ENCODE peak calls at places on chromosomes 6 and 20, in six cellular contexts. O, V, C, W, Q and Y are unnamed samples.

GRCh38 chr6:44264154-44265002 is 973 bp downstream of the NFKBIE start:
- DNase-seq in Q (peak; percentile 81), C (no peak), O (no peak), W (peak; percentile 33), V (peak; percentile 31), Y (no peak)

GRCh38 chr20:10077081-10077471 is 42.3 kb downstream of the ANKEF1 start:
- DNase-seq in V (no peak), C (no peak), O (no peak), Q (no peak), W (no peak), Y (no peak)

GRCh38 chr6:158783851-158784250 is 35.3 kb downstream of the EZR start:
- DNase-seq in V (no peak), C (no peak), W (no peak), O (no peak), Q (no peak), Y (no peak)

GRCh38 chr6:99606670-99607415 is at the start of gene PRDM13:
- DNase-seq in C (no peak), V (no peak), Q (no peak), O (no peak), W (no peak), Y (no peak)

GRCh38 chr20:25525857-25526256 is 59.5 kb downstream of the NINL start:
- DNase-seq in O (peak; percentile 99), Q (peak; percentile 68), V (peak; percentile 98), W (no peak), C (peak; percentile 75), Y (no peak)

GRCh38 chr6:36319834-36320233 is 16.9 kb downstream of the BNIP5 start:
- DNase-seq in O (no peak), Q (no peak), W (no peak), V (no peak), C (no peak), Y (no peak)

GRCh38 chr20:60408435-60408834 is 450.2 kb downstream of the CDH26 start:
- DNase-seq in Q (no peak), W (no peak), O (no peak), V (no peak), C (no peak), Y (no peak)

GRCh38 chr6:3376888-3377535 is 79.8 kb downstream of the SLC22A23 start:
- DNase-seq in O (no peak), C (no peak), Q (no peak), V (no peak), W (no peak), Y (no peak)

GRCh38 chr6:70314240-70314639 is 11.4 kb upstream of the COL9A1 start:
- DNase-seq in V (no peak), W (peak; percentile 26), C (no peak), O (no peak), Q (no peak), Y (no peak)

GRCh38 chr6:169723991-169724553 is at the start of gene PHF10:
- DNase-seq in Q (peak; percentile 55), V (no peak), O (peak; percentile 19), W (peak; percentile 41), C (peak; percentile 42), Y (no peak)

GRCh38 chr20:14928083-14928482 is 590.7 kb upstream of the FLRT3 start:
- DNase-seq in O (peak; percentile 6), C (peak; percentile 19), W (no peak), Q (no peak), V (no peak), Y (no peak)

GRCh38 chr6:112933947-112934346 is 586.8 kb downstream of the RFPL4B start:
- DNase-seq in W (no peak), O (peak; percentile 54), Q (no peak), V (peak; percentile 57), C (no peak), Y (no peak)

GRCh38 chr6:40946738-40947301 is 92.2 kb downstream of the UNC5CL start:
- DNase-seq in V (no peak), W (no peak), C (no peak), O (no peak), Q (no peak), Y (no peak)

GRCh38 chr6:40953486-40953885 is 85.5 kb downstream of the UNC5CL start:
- DNase-seq in C (no peak), Q (no peak), V (no peak), W (no peak), O (no peak), Y (no peak)

GRCh38 chr6:40950986-40951730 is 87.9 kb downstream of the UNC5CL start:
- DNase-seq in Q (no peak), W (no peak), V (peak; percentile 41), O (peak; percentile 84), C (no peak), Y (no peak)

GRCh38 chr6:40947876-40948514 is 91.0 kb downstream of the UNC5CL start:
- DNase-seq in V (peak; percentile 90), C (no peak), W (no peak), O (peak; percentile 84), Q (no peak), Y (no peak)

DNA sequence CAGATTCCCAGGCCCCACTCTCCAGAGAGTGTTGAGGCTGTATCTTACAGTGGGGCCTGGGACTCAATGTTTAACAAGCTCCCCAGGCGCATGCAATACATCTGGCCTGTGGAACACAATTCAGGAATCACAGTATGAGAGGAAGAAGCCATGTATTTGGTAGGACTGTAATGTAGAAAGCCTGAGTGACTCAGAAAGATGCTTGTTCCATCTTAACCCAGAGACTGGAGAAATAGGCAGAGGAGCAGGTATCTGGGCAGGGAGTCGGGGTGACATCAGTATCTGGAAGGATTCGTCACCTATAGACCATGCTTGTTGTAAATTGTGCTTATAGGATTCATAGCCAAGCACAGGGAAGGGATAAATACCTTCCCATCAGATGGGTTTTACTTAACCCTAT is 90.4 kb downstream of the UNC5CL start:
- DNase-seq in V (peak; percentile 48), C (no peak), W (no peak), Q (no peak), O (peak; percentile 44), Y (no peak)
- H3K27ac ChIP-seq in V (peak overlapping the region; percentile 42), C (peak overlapping the region; percentile 55), W (no peak overlapping the region), Q (no peak overlapping the region), O (no peak overlapping the region), Y (no peak overlapping the region)

GRCh38 chr20:33279261-33279910 is 3.6 kb upstream of the BPIFB1 start:
- DNase-seq in C (no peak), O (no peak), Q (no peak), W (no peak), V (no peak), Y (no peak)

GRCh38 chr20:33280000-33280680 is 2.9 kb upstream of the BPIFB1 start:
- DNase-seq in O (no peak), V (no peak), W (no peak), Q (no peak), C (no peak), Y (no peak)

GRCh38 chr20:33277471-33278441 is 5.3 kb upstream of the BPIFB1 start:
- DNase-seq in O (no peak), C (peak; percentile 58), Q (no peak), V (no peak), W (peak; percentile 8), Y (peak; percentile 40)

GRCh38 chr20:33280775-33281174 is 2.2 kb upstream of the BPIFB1 start:
- DNase-seq in C (no peak), V (no peak), W (no peak), Q (no peak), O (no peak), Y (no peak)

GRCh38 chr20:33278700-33279099 is 4.3 kb upstream of the BPIFB1 start:
- DNase-seq in Q (no peak), W (no peak), O (no peak), V (no peak), C (no peak), Y (no peak)
- H3K4me1 ChIP-seq in Q (no peaks in the 10 kb centered on the region), W (no peaks in the 10 kb centered on the region), O (no peaks in the 10 kb centered on the region), V (no peaks in the 10 kb centered on the region), C (peaks cover 5% of the 10 kb centered on the region), Y (no peaks in the 10 kb centered on the region)

DNA sequence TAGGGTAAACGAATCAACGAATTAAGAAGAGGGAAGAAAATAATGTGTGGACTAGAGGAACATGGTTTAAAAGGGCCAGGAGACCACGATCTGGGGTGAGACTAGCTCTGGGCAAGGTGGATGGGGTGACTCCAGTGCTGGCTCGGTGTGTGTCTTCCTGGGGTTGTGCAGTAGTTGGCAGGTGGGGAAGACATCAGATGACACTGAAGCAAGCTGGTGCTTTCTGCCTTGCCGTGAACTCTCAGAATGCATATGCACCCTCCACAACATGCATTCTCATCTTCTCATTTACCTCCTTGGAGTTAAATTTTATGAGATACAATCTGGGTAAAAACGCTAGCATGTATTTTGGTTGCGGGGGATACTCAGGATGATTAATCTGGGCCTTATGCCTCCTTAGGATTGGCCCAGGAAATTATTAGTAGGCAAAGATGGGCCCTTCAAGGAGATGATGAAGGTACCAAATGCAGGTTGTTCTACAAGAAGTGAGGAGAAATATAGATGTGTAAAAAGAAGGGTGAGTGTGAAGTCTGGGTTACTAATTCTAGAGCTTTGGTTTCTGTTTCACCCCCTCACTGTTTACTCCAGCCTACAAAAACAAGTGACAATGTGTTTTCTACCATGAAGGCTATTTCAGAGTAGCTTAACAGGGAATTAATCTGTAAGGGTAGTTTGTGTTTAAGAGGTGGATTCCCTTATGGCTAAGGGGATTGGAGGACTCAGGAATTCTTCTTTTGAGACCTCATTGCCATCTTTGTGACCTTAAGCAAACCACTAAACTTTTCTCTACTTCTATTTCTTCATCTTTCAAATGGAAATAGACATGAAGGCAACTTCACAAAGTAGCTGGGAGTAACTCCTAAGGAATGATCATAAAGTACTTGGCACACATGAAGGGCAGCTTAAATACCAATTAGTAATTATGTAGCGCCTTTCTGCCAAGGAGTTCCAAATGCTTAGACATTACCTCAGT is 71.0 kb upstream of the SUPT3H start:
- DNase-seq in C (no peak), V (peak; percentile 38), O (peak; percentile 79), W (no peak), Q (no peak), Y (no peak)
- H3K27ac ChIP-seq in C (no peak overlapping the region), V (peak overlapping the region; percentile 93), O (no peak overlapping the region), W (no peak overlapping the region), Q (no peak overlapping the region), Y (no peak overlapping the region)

GRCh38 chr20:31565699-31566331 is 39.3 kb upstream of the ID1 start:
- DNase-seq in W (no peak), V (no peak), C (peak; percentile 53), Q (no peak), O (no peak), Y (no peak)

GRCh38 chr20:31566332-31566657 is 38.8 kb upstream of the ID1 start:
- DNase-seq in Q (no peak), W (no peak), V (no peak), O (no peak), C (no peak), Y (no peak)

GRCh38 chr20:31568041-31568731 is 36.9 kb upstream of the ID1 start:
- DNase-seq in Q (no peak), O (peak; percentile 61), C (no peak), V (peak; percentile 36), W (no peak), Y (no peak)

GRCh38 chr20:31567380-31567720 is 37.7 kb upstream of the ID1 start:
- DNase-seq in Q (no peak), W (no peak), O (no peak), V (no peak), C (no peak), Y (no peak)

DNA sequence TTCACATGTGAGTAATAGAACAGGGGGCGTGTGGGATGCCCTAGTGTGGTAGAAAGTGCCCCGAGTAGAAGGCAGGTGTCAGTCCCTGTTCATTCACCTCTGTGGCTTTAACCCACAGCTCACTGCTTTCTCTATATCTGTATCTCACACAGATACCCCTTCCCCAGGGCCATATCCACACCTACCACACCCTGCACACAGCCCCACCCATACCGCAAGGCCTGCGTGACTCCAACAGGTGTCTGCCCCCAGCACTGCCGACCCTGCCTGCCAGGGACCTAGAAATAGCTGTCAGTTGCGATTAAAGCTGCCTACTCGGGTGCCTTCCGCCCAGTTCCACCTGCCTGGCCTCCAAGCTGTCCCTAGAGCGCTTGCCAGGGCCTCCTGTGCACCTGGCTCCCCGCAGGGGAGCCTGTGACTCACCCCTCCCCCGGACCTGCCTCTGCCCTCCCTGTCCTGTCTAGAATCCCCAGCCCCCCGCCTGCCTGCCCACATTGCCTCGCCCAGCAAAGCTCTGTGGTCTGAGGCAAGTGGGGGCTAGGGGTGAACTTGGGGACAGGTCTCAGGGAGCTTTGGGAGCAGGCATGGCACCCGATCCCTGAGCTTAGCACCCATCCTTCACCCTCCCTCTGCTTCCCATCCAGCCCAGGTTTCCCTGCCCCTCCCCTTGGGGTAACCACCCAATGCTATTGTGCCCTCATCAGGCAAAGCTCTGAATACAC is 38.3 kb upstream of the ID1 start:
- DNase-seq in C (no peak), O (peak; percentile 25), V (no peak), Q (no peak), W (no peak), Y (no peak)
- H3K4me1 ChIP-seq in C (peaks cover 78% of the 10 kb centered on the region), O (peaks cover 9% of the 10 kb centered on the region), V (peaks cover 21% of the 10 kb centered on the region), Q (no peaks in the 10 kb centered on the region), W (no peaks in the 10 kb centered on the region), Y (peaks cover 79% of the 10 kb centered on the region)